ENCODE peak calls at places on chromosomes 16 and 17, in five cellular contexts. O is PC-3, A is NB4, B is endodermal cell, D is activated B cell treated with CpG ODN at 0.5 μM for 24 hours. P is an unnamed sample.
A peak's percentile ranks its signal among the peaks of the same experiment; 100 is the strongest.

GRCh38 chr17:61250335-61250890 is 149.2 kb upstream of the TBX2 start:
- DNase-seq in O (peak; percentile 30), A (peak; percentile 41), B (no peak), D (no peak), P (no peak)

GRCh38 chr17:3894927-3895343 is 2.1 kb upstream of the CAMKK1 start:
- DNase-seq in O (peak; percentile 59), A (peak; percentile 41), B (no peak), D (no peak), P (no peak)

GRCh38 chr17:74825952-74826713 is 33.6 kb downstream of the GRIN2C start:
- DNase-seq in O (no peak), A (no peak), B (no peak), D (no peak), P (no peak)

GRCh38 chr16:56163089-56163488 is 28.2 kb upstream of the GNAO1 start:
- DNase-seq in O (no peak), A (no peak), B (no peak), D (no peak), P (no peak)

GRCh38 chr16:67284699-67285646 is 5.6 kb downstream of the PLEKHG4 start:
- DNase-seq in O (peak; percentile 54), A (peak; percentile 25), B (peak; percentile 94), D (no peak), P (peak; percentile 82)

GRCh38 chr17:75346906-75347305 is 57.7 kb upstream of the SLC25A19 start:
- DNase-seq in O (no peak), A (peak; percentile 80), B (peak; percentile 90), D (no peak), P (no peak)

GRCh38 chr17:69857412-69857835 is 217.6 kb upstream of the KCNJ16 start:
- DNase-seq in O (peak; percentile 97), A (peak; percentile 1), B (no peak), D (no peak), P (no peak)

GRCh38 chr16:87570938-87571867 is 31.1 kb upstream of the JPH3 start:
- DNase-seq in O (peak; percentile 54), A (peak; percentile 32), B (peak; percentile 93), D (no peak), P (peak; percentile 73)

GRCh38 chr17:65055708-65056638 is 567 bp downstream of the GNA13 start:
- DNase-seq in O (peak; percentile 50), A (peak; percentile 64), B (peak; percentile 84), D (peak; percentile 55), P (peak; percentile 79)

GRCh38 chr16:72295914-72296313 is 124.0 kb upstream of the PMFBP1 start:
- DNase-seq in O (no peak), A (no peak), B (no peak), D (no peak), P (no peak)

GRCh38 chr17:42285346-42286050 is 2.8 kb upstream of the STAT5A start:
- DNase-seq in O (no peak), A (no peak), B (peak; percentile 27), D (no peak), P (no peak)

GRCh38 chr17:15451681-15452080 is 15.7 kb downstream of the CDRT4 start:
- DNase-seq in O (no peak), A (no peak), B (no peak), D (no peak), P (no peak)

GRCh38 chr16:23757116-23757515 is 2.3 kb downstream of the CHP2 start:
- DNase-seq in O (no peak), A (no peak), B (no peak), D (no peak), P (no peak)

GRCh38 chr17:28904800-28905199 is 1.9 kb upstream of the DHRS13 start:
- DNase-seq in O (no peak), A (no peak), B (peak; percentile 42), D (no peak), P (no peak)

GRCh38 chr17:39150795-39151679 is at the start of gene PLXDC1:
- DNase-seq in O (no peak), A (no peak), B (peak; percentile 79), D (no peak), P (peak; percentile 77)

GRCh38 chr17:9199474-9200196 is 178.3 kb downstream of the NTN1 start:
- DNase-seq in O (no peak), A (no peak), B (peak; percentile 67), D (no peak), P (no peak)

GRCh38 chr16:6684076-6684673 is 648.5 kb upstream of the RBFOX1 start:
- DNase-seq in O (peak; percentile 35), A (peak; percentile 38), B (peak; percentile 77), D (no peak), P (no peak)

GRCh38 chr17:20043034-20043433 is 33.9 kb downstream of the SPECC1 start:
- DNase-seq in O (no peak), A (no peak), B (no peak), D (no peak), P (no peak)

GRCh38 chr16:35795361-35796029 is 2336.1 kb downstream of the TP53TG3F start:
- DNase-seq in O (no peak), A (no peak), B (no peak), D (no peak), P (no peak)

GRCh38 chr16:68235882-68236803 is at the start of gene ESRP2:
- DNase-seq in O (peak; percentile 88), A (no peak), B (peak; percentile 93), D (peak; percentile 49), P (peak; percentile 84)

GRCh38 chr17:70355185-70355584 is 185.9 kb downstream of the KCNJ2 start:
- DNase-seq in O (no peak), A (no peak), B (no peak), D (no peak), P (no peak)

GRCh38 chr17:38705803-38706624 is 941 bp downstream of the MLLT6 start:
- DNase-seq in O (peak; percentile 24), A (peak; percentile 47), B (peak; percentile 88), D (no peak), P (no peak)

GRCh38 chr16:703406-703805 is 2.2 kb downstream of the FBXL16 start:
- DNase-seq in O (no peak), A (no peak), B (no peak), D (no peak), P (no peak)

GRCh38 chr17:57782642-57783337 is 37.7 kb upstream of the CCDC182 start:
- DNase-seq in O (no peak), A (no peak), B (peak; percentile 72), D (no peak), P (peak; percentile 61)

GRCh38 chr17:43740541-43740940 is 18.1 kb downstream of the SOST start:
- DNase-seq in O (peak; percentile 62), A (no peak), B (no peak), D (no peak), P (no peak)

GRCh38 chr17:68695659-68696058 is 94.5 kb upstream of the FAM20A start:
- DNase-seq in O (no peak), A (no peak), B (no peak), D (no peak), P (no peak)

GRCh38 chr17:73304971-73305786 is 6.6 kb downstream of the CDC42EP4 start:
- DNase-seq in O (peak; percentile 84), A (no peak), B (peak; percentile 93), D (no peak), P (peak; percentile 54)

GRCh38 chr17:58215685-58216084 is 3.4 kb downstream of the MKS1 start:
- DNase-seq in O (peak; percentile 47), A (no peak), B (peak; percentile 67), D (no peak), P (no peak)

GRCh38 chr16:61820398-61820797 is 215.8 kb downstream of the CDH8 start:
- DNase-seq in O (peak; percentile 82), A (no peak), B (no peak), D (no peak), P (no peak)

GRCh38 chr17:81481815-81482505 is 30.6 kb downstream of the ACTG1 start:
- DNase-seq in O (no peak), A (no peak), B (no peak), D (no peak), P (no peak)

GRCh38 chr17:81479672-81480071 is 32.9 kb downstream of the ACTG1 start:
- DNase-seq in O (no peak), A (no peak), B (no peak), D (no peak), P (no peak)

GRCh38 chr17:81480140-81480917 is 32.3 kb downstream of the ACTG1 start:
- DNase-seq in O (peak; percentile 45), A (no peak), B (no peak), D (no peak), P (no peak)

GRCh38 chr17:81482673-81483072 is 29.9 kb downstream of the ACTG1 start:
- DNase-seq in O (no peak), A (no peak), B (no peak), D (no peak), P (no peak)

GRCh38 chr17:81481011-81481799 is 31.4 kb downstream of the ACTG1 start:
- DNase-seq in O (no peak), A (no peak), B (peak; percentile 81), D (peak; percentile 57), P (peak; percentile 59)
- TF ChIP-seq CTCF in O (no peak), A (no peak), B (no peak), D (no peak), P (no peak)

DNA sequence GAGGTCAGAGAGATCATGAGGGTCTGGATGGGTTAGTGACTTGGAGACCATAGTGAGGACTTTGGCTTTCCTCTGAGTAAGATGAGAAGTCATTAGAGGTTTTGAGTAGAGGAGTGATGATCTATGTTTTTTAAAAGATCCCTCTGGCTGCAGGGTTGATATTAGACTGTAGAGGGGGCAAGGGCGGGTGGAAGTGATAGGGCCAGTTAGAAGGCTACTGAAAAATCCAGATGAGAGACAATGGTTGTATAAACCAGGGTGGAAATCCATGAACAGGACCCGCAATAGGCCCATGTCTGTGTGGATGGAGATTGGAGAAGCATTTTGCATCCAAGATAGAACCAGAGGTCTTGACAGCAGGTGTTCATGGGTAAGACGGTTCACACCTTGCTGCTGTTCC is 9.8 kb downstream of the ITGAL start:
- DNase-seq in O (no peak), A (no peak), B (no peak), D (no peak), P (no peak)
- TF ChIP-seq CTCF in O (peak; percentile 40), A (no peak), B (peak; percentile 54), D (no peak), P (no peak)

GRCh38 chr16:50136399-50136798 is 16.7 kb upstream of the TENT4B start:
- DNase-seq in O (no peak), A (no peak), B (no peak), D (no peak), P (no peak)
- TF ChIP-seq CTCF in O (no peak), A (no peak), B (peak; percentile 60), D (no peak), P (no peak)

GRCh38 chr17:48594412-48595106 is 980 bp upstream of the HOXB5 start:
- DNase-seq in O (no peak), A (no peak), B (peak; percentile 79), D (no peak), P (no peak)
- TF ChIP-seq CTCF in O (no peak), A (no peak), B (no peak), D (no peak), P (no peak)

GRCh38 chr16:77385481-77385880 is 49.4 kb downstream of the ADAMTS18 start:
- DNase-seq in O (no peak), A (no peak), B (no peak), D (no peak), P (no peak)
- TF ChIP-seq CTCF in O (no peak), A (no peak), B (no peak), D (no peak), P (no peak)

DNA sequence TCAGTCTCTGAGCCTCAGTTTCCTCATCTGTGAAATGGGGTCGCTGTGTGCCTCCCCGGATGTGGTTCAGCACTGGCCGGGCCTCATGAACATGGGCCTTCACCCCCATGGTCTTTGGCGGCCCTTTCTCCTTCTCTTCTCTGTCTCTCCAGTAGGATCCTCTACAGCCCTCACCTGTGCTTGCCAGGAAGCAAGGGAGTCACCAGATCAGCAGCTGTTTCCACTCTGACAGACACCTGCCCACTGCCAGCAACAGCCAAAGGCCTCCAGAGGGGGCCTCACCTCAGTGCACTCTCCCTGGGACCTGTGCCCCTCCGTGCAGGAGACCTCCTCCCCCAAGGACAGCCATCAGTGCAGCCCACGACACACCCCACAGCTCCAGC is 89.4 kb downstream of the C16orf78 start:
- DNase-seq in O (no peak), A (no peak), B (peak; percentile 39), D (no peak), P (peak; percentile 35)
- TF ChIP-seq CTCF in O (no peak), A (no peak), B (no peak), D (no peak), P (no peak)

P was measured in left lung.